ENCODE peak calls at places on chromosomes 3 and 15, in nine cellular contexts. Z is activated CD4-positive, alpha-beta memory T cell treated with anti-CD3 and anti-CD28 coated beads for 36 hours; B is LoVo; T is PC-3; R is AG09319; M is COLO829; E is A549; Q is M059J; L is GM23248. H is an unnamed sample.

GRCh38 chr15:61530769-61531168 is 301.7 kb upstream of the RORA start:
- DNase-seq in Z (no peak), B (no peak), T (no peak), R (no peak), M (no peak), E (no peak), Q (peak; percentile 10), L (no peak), H (no peak)

GRCh38 chr3:38141173-38141951 is 2.9 kb downstream of the MYD88 start:
- DNase-seq in Z (no peak), B (no peak), T (no peak), R (no peak), M (no peak), E (no peak), Q (no peak), L (no peak), H (no peak)

GRCh38 chr3:178845446-178846118 is 226.0 kb downstream of the ZMAT3 start:
- DNase-seq in Z (no peak), B (no peak), T (no peak), R (no peak), M (no peak), E (no peak), Q (peak; percentile 57), L (peak; percentile 29), H (no peak)

GRCh38 chr3:178382388-178383061 is 153.7 kb upstream of the KCNMB2 start:
- DNase-seq in Z (no peak), B (no peak), T (peak; percentile 82), R (peak; percentile 96), M (no peak), E (peak; percentile 13), Q (peak; percentile 96), L (peak; percentile 70), H (no peak)

GRCh38 chr3:150292891-150293290 is 115.2 kb upstream of the TSC22D2 start:
- DNase-seq in Z (no peak), B (no peak), T (no peak), R (peak; percentile 41), M (no peak), E (no peak), Q (peak; percentile 73), L (peak; percentile 80), H (no peak)

GRCh38 chr15:94441782-94442181 is 210.4 kb downstream of the MCTP2 start:
- DNase-seq in Z (no peak), B (no peak), T (no peak), R (no peak), M (no peak), E (no peak), Q (no peak), L (no peak), H (no peak)

GRCh38 chr3:1019157-1019556 is 73.7 kb upstream of the CNTN6 start:
- DNase-seq in Z (no peak), B (no peak), T (no peak), R (no peak), M (no peak), E (no peak), Q (no peak), L (no peak), H (no peak)

GRCh38 chr3:13544293-13544831 is 4.6 kb upstream of the FBLN2 start:
- DNase-seq in Z (peak; percentile 70), B (no peak), T (no peak), R (peak; percentile 75), M (no peak), E (peak; percentile 38), Q (peak; percentile 93), L (peak; percentile 98), H (no peak)

GRCh38 chr3:10933958-10934481 is 58.5 kb upstream of the SLC6A1 start:
- DNase-seq in Z (no peak), B (no peak), T (peak; percentile 85), R (no peak), M (no peak), E (peak; percentile 33), Q (peak; percentile 60), L (no peak), H (peak; percentile 72)

GRCh38 chr15:89171136-89172072 is 50.0 kb downstream of the RLBP1 start:
- DNase-seq in Z (peak; percentile 53), B (peak; percentile 38), T (peak; percentile 77), R (no peak), M (peak; percentile 69), E (peak; percentile 74), Q (peak; percentile 47), L (peak; percentile 58), H (peak; percentile 76)

GRCh38 chr15:79380755-79381499 is 51.2 kb upstream of the MINAR1 start:
- DNase-seq in Z (peak; percentile 81), B (peak; percentile 74), T (peak; percentile 79), R (peak; percentile 51), M (peak; percentile 28), E (peak; percentile 79), Q (peak; percentile 56), L (peak; percentile 73), H (peak; percentile 88)

GRCh38 chr3:32410367-32411246 is 19.0 kb downstream of the CMTM7 start:
- DNase-seq in Z (no peak), B (no peak), T (no peak), R (no peak), M (no peak), E (no peak), Q (no peak), L (no peak), H (no peak)

GRCh38 chr15:24675332-24676144 is at the start of gene NPAP1:
- DNase-seq in Z (no peak), B (no peak), T (no peak), R (no peak), M (no peak), E (no peak), Q (no peak), L (no peak), H (peak; percentile 67)

GRCh38 chr3:46990573-46991374 is 11.3 kb downstream of the NBEAL2 start:
- DNase-seq in Z (no peak), B (no peak), T (no peak), R (no peak), M (no peak), E (no peak), Q (no peak), L (no peak), H (peak; percentile 87)

GRCh38 chr15:29784413-29784812 is 37.9 kb downstream of the TJP1 start:
- DNase-seq in Z (no peak), B (no peak), T (peak; percentile 29), R (no peak), M (no peak), E (no peak), Q (peak; percentile 58), L (no peak), H (no peak)

GRCh38 chr3:197001972-197002700 is 27.5 kb downstream of the MELTF start:
- DNase-seq in Z (peak; percentile 18), B (no peak), T (no peak), R (no peak), M (no peak), E (no peak), Q (no peak), L (peak; percentile 62), H (peak; percentile 76)

GRCh38 chr15:91124155-91124554 is 24.1 kb downstream of the SV2B start:
- DNase-seq in Z (no peak), B (no peak), T (no peak), R (no peak), M (no peak), E (no peak), Q (no peak), L (no peak), H (no peak)

GRCh38 chr3:125160911-125161371 is 51.6 kb downstream of the SLC12A8 start:
- DNase-seq in Z (no peak), B (no peak), T (no peak), R (no peak), M (peak; percentile 24), E (no peak), Q (peak; percentile 73), L (peak; percentile 59), H (no peak)

GRCh38 chr3:161914703-161915102 is 418.1 kb downstream of the OTOL1 start:
- DNase-seq in Z (no peak), B (no peak), T (peak; percentile 77), R (peak; percentile 35), M (peak; percentile 65), E (peak; percentile 42), Q (peak; percentile 65), L (peak; percentile 68), H (no peak)

GRCh38 chr3:184582583-184582982 is 21.0 kb downstream of the EPHB3 start:
- DNase-seq in Z (no peak), B (no peak), T (no peak), R (no peak), M (no peak), E (no peak), Q (no peak), L (peak; percentile 91), H (no peak)

GRCh38 chr3:127674099-127674792 is 1.5 kb downstream of the ABTB1 start:
- DNase-seq in Z (no peak), B (no peak), T (no peak), R (no peak), M (no peak), E (no peak), Q (no peak), L (no peak), H (peak; percentile 78)

GRCh38 chr3:27686642-27687041 is 35.5 kb downstream of the EOMES start:
- DNase-seq in Z (no peak), B (no peak), T (peak; percentile 15), R (peak; percentile 79), M (no peak), E (no peak), Q (peak; percentile 58), L (peak; percentile 91), H (no peak)

GRCh38 chr3:69791111-69791510 is 51.8 kb downstream of the MITF start:
- DNase-seq in Z (no peak), B (no peak), T (no peak), R (peak; percentile 57), M (no peak), E (peak; percentile 21), Q (peak; percentile 72), L (peak; percentile 90), H (no peak)

GRCh38 chr15:68337826-68338225 is 60.3 kb downstream of the FEM1B start:
- DNase-seq in Z (no peak), B (no peak), T (peak; percentile 19), R (no peak), M (no peak), E (no peak), Q (peak; percentile 80), L (peak; percentile 41), H (peak; percentile 42)

GRCh38 chr3:98690876-98691275 is 72.3 kb upstream of the ST3GAL6 start:
- DNase-seq in Z (no peak), B (no peak), T (peak; percentile 39), R (no peak), M (no peak), E (no peak), Q (peak; percentile 79), L (peak; percentile 6), H (no peak)

GRCh38 chr3:16548721-16549120 is 35.2 kb upstream of the RFTN1 start:
- DNase-seq in Z (no peak), B (no peak), T (peak; percentile 87), R (peak; percentile 24), M (no peak), E (no peak), Q (peak; percentile 79), L (peak; percentile 65), H (no peak)

GRCh38 chr3:73718326-73719110 is 93.8 kb upstream of the PDZRN3 start:
- DNase-seq in Z (no peak), B (no peak), T (no peak), R (no peak), M (peak; percentile 13), E (no peak), Q (no peak), L (peak; percentile 32), H (no peak)

GRCh38 chr3:131110087-131110486 is 83.4 kb downstream of the NEK11 start:
- DNase-seq in Z (no peak), B (peak; percentile 67), T (peak; percentile 55), R (no peak), M (no peak), E (no peak), Q (peak; percentile 86), L (peak; percentile 51), H (no peak)

GRCh38 chr15:97995881-97996603 is 35.5 kb downstream of the ARRDC4 start:
- DNase-seq in Z (peak; percentile 12), B (peak; percentile 58), T (peak; percentile 45), R (no peak), M (no peak), E (peak; percentile 36), Q (peak; percentile 64), L (peak; percentile 21), H (no peak)

GRCh38 chr3:72446406-72447058 is 401.7 kb downstream of the SHQ1 start:
- DNase-seq in Z (no peak), B (no peak), T (peak; percentile 49), R (no peak), M (no peak), E (no peak), Q (peak; percentile 41), L (peak; percentile 54), H (peak; percentile 94)

GRCh38 chr3:94162700-94163099 is 99.8 kb downstream of the NSUN3 start:
- DNase-seq in Z (peak; percentile 25), B (peak; percentile 39), T (peak; percentile 94), R (no peak), M (no peak), E (peak; percentile 75), Q (peak; percentile 97), L (peak; percentile 50), H (no peak)